ENCODE peak calls at places on chromosomes 7 and 10, in four cellular contexts. A is sigmoid colon, F is HFFc6, L is epithelial cell of prostate. C is an unnamed sample.

GRCh38 chr7:50940621-50941020 is 157.9 kb upstream of the GRB10 start:
- DNase-seq in A (no peak), F (peak; percentile 33), L (no peak), C (no peak)

GRCh38 chr10:48253970-48254657 is 20.4 kb downstream of the FRMPD2 start:
- DNase-seq in A (peak; percentile 24), F (peak; percentile 23), L (peak; percentile 81), C (peak; percentile 54)

GRCh38 chr10:646118-646524 is 43.3 kb downstream of the DIP2C start:
- DNase-seq in A (peak; percentile 69), F (no peak), L (no peak), C (no peak)

GRCh38 chr7:142539901-142540300 is 209.4 kb upstream of the PRSS1 start:
- DNase-seq in A (no peak), F (peak; percentile 74), L (peak; percentile 50), C (no peak)

GRCh38 chr10:5659702-5660528 is 6.5 kb downstream of the ASB13 start:
- DNase-seq in A (no peak), F (peak; percentile 54), L (peak; percentile 55), C (peak; percentile 51)

GRCh38 chr10:50627443-50627842 is 3.7 kb upstream of the SGMS1 start:
- DNase-seq in A (no peak), F (no peak), L (no peak), C (no peak)

GRCh38 chr7:157795631-157796030 is 458.8 kb downstream of the DNAJB6 start:
- DNase-seq in A (no peak), F (no peak), L (no peak), C (no peak)

GRCh38 chr10:103498936-103499638 is 5.6 kb downstream of the NEURL1 start:
- DNase-seq in A (no peak), F (no peak), L (no peak), C (no peak)

GRCh38 chr7:4143511-4144160 is 538.5 kb upstream of the FOXK1 start:
- DNase-seq in A (no peak), F (no peak), L (no peak), C (no peak)

GRCh38 chr10:79027147-79028055 is 41.4 kb upstream of the ZMIZ1 start:
- DNase-seq in A (peak; percentile 48), F (no peak), L (no peak), C (no peak)

GRCh38 chr10:35613597-35614226 is 8.6 kb downstream of the GJD4 start:
- DNase-seq in A (no peak), F (peak; percentile 11), L (no peak), C (peak; percentile 29)

GRCh38 chr7:157612664-157613561 is 276.1 kb downstream of the DNAJB6 start:
- DNase-seq in A (peak; percentile 66), F (no peak), L (no peak), C (no peak)

GRCh38 chr7:48312151-48312550 is 140.9 kb downstream of the ABCA13 start:
- DNase-seq in A (no peak), F (no peak), L (no peak), C (no peak)

GRCh38 chr10:104306897-104307296 is 31.4 kb downstream of the ITPRIP start:
- DNase-seq in A (peak; percentile 54), F (no peak), L (no peak), C (no peak)

GRCh38 chr10:77287647-77288120 is 349.9 kb downstream of the KCNMA1 start:
- DNase-seq in A (peak; percentile 84), F (no peak), L (no peak), C (no peak)

GRCh38 chr10:108392286-108392685 is 1227.8 kb upstream of the SORCS1 start:
- DNase-seq in A (no peak), F (peak; percentile 56), L (no peak), C (no peak)